ENCODE peak calls at places on chromosomes 11 and 22, in four cellular contexts. F, Q, H and A are unnamed samples.
A peak's percentile ranks its signal among the peaks of the same experiment; 100 is the strongest.

GRCh38 chr11:126211236-126212088 is at the start of the genes FAM118B and RPUSD4:
- DNase-seq in F (peak; percentile 97), Q (peak; percentile 88), H (peak; percentile 93), A (peak; percentile 99)

GRCh38 chr22:17734197-17734596 is 40.1 kb downstream of the BID start:
- DNase-seq in F (peak; percentile 36), Q (no peak), H (no peak), A (no peak)

GRCh38 chr22:46012182-46012880 is 35.4 kb upstream of the WNT7B start:
- DNase-seq in F (no peak), Q (no peak), H (no peak), A (peak; percentile 65)

GRCh38 chr11:126499124-126499752 is 143.8 kb downstream of the ST3GAL4 start:
- DNase-seq in F (no peak), Q (no peak), H (no peak), A (peak; percentile 7)

GRCh38 chr22:30195245-30196140 is 51.1 kb downstream of the LIF start:
- DNase-seq in F (peak; percentile 24), Q (no peak), H (no peak), A (no peak)

GRCh38 chr11:134643115-134643514 is 231.1 kb upstream of the B3GAT1 start:
- DNase-seq in F (no peak), Q (no peak), H (no peak), A (no peak)

GRCh38 chr22:46068176-46068907 is 82.0 kb upstream of the PPARA start:
- DNase-seq in F (no peak), Q (no peak), H (no peak), A (no peak)

GRCh38 chr11:57639321-57640067 is 10.2 kb downstream of the YPEL4 start:
- DNase-seq in F (peak; percentile 98), Q (no peak), H (no peak), A (no peak)

GRCh38 chr11:44865866-44866272 is 84.8 kb downstream of the TP53I11 start:
- DNase-seq in F (no peak), Q (no peak), H (no peak), A (no peak)

GRCh38 chr11:64644348-64645242 is 53.6 kb downstream of the SLC22A12 start:
- DNase-seq in F (peak; percentile 47), Q (no peak), H (no peak), A (no peak)

GRCh38 chr22:49930596-49931412 is 12.4 kb downstream of the CRELD2 start:
- DNase-seq in F (peak; percentile 94), Q (peak; percentile 62), H (peak; percentile 78), A (peak; percentile 79)

GRCh38 chr11:131430466-131431176 is 60.2 kb downstream of the NTM start:
- DNase-seq in F (no peak), Q (no peak), H (no peak), A (no peak)

GRCh38 chr11:44633641-44634040 is 68.2 kb downstream of the CD82 start:
- DNase-seq in F (no peak), Q (no peak), H (peak; percentile 23), A (no peak)

GRCh38 chr11:4919250-4919649 is at the start of gene OR51G2:
- DNase-seq in F (no peak), Q (no peak), H (no peak), A (no peak)